ENCODE peak calls at places on chromosome 19, in four cellular contexts. Y, J, D and L are unnamed samples.
A peak's percentile ranks its signal among the peaks of the same experiment; 100 is the strongest.

GRCh38 chr19:2479556-2480194 is 3.7 kb downstream of the GADD45B start:
- DNase-seq in Y (no peak), D (no peak), J (no peak), L (no peak)

GRCh38 chr19:16166417-16166816 is 6.9 kb downstream of the CIB3 start:
- DNase-seq in J (no peak), Y (no peak), D (no peak), L (no peak)

GRCh38 chr19:43774103-43774939 is 6.5 kb downstream of the KCNN4 start:
- DNase-seq in Y (no peak), D (peak; percentile 26), J (no peak), L (no peak)

GRCh38 chr19:55958356-55958755 is 10.7 kb downstream of the NLRP8 start:
- DNase-seq in J (no peak), D (no peak), Y (no peak), L (no peak)

GRCh38 chr19:32130241-32130753 is 215.1 kb upstream of the ZNF507 start:
- DNase-seq in J (no peak), D (no peak), Y (no peak), L (no peak)

GRCh38 chr19:10450191-10450852 is 30.0 kb downstream of the PDE4A start:
- DNase-seq in D (no peak), Y (no peak), J (no peak), L (no peak)

GRCh38 chr19:58305932-58306323 is 751 bp downstream of the ERVK3-1 start:
- DNase-seq in J (no peak), D (no peak), Y (no peak), L (no peak)

GRCh38 chr19:23788415-23788814 is 29.7 kb upstream of the ZNF681 start:
- DNase-seq in D (no peak), J (no peak), Y (no peak), L (no peak)

GRCh38 chr19:16911046-16911445 is 22.2 kb downstream of the F2RL3 start:
- DNase-seq in J (no peak), Y (no peak), D (no peak), L (no peak)